ENCODE peak calls at places on chromosomes 1 and 21, in ten cellular contexts. F is tibial nerve, O is H1, B is body of pancreas, M is ovary, Q is testis, A is Peyer's patch, I is A549, P is HCT116, V is sigmoid colon. G is an unnamed sample.

GRCh38 chr1:43789604-43790288 is 82.4 kb downstream of the ST3GAL3 start:
- DNase-seq in F (no peak), O (no peak), B (no peak), M (no peak), Q (no peak), A (no peak), I (no peak), P (no peak), V (no peak), G (no peak)

GRCh38 chr1:198686069-198686728 is 47.4 kb downstream of the PTPRC start:
- DNase-seq in F (no peak), O (no peak), B (no peak), M (no peak), Q (no peak), A (no peak), I (peak; percentile 30), P (peak; percentile 26), V (no peak), G (no peak)

GRCh38 chr1:51622455-51622913 is 5.6 kb downstream of the OSBPL9 start:
- DNase-seq in F (peak; percentile 61), O (no peak), B (peak; percentile 45), M (peak; percentile 71), Q (peak; percentile 46), A (no peak), I (peak; percentile 87), P (peak; percentile 96), V (peak; percentile 86), G (no peak)

GRCh38 chr1:224548676-224549075 is 67.4 kb upstream of the CNIH3 start:
- DNase-seq in F (no peak), O (no peak), B (no peak), M (no peak), Q (no peak), A (no peak), I (no peak), P (no peak), V (no peak), G (no peak)

GRCh38 chr1:7526196-7526866 is 244.8 kb upstream of the VAMP3 start:
- DNase-seq in F (no peak), O (no peak), B (no peak), M (no peak), Q (no peak), A (peak; percentile 49), I (no peak), P (no peak), V (no peak), G (peak; percentile 1)

GRCh38 chr1:198681247-198681646 is 42.4 kb downstream of the PTPRC start:
- DNase-seq in F (no peak), O (no peak), B (no peak), M (no peak), Q (no peak), A (no peak), I (no peak), P (no peak), V (no peak), G (no peak)

GRCh38 chr1:2786329-2787162 is 14.9 kb downstream of the TTC34 start:
- DNase-seq in F (peak; percentile 12), O (peak; percentile 53), B (peak; percentile 40), M (peak; percentile 32), Q (peak; percentile 58), A (peak; percentile 76), I (no peak), P (no peak), V (peak; percentile 69), G (peak; percentile 58)

GRCh38 chr1:225767591-225768540 is 9.8 kb upstream of the SRP9 start:
- DNase-seq in F (peak; percentile 61), O (peak; percentile 46), B (peak; percentile 88), M (peak; percentile 95), Q (peak; percentile 89), A (peak; percentile 56), I (no peak), P (no peak), V (peak; percentile 76), G (no peak)

GRCh38 chr1:53144201-53144600 is 1.8 kb upstream of the SLC1A7 start:
- DNase-seq in F (no peak), O (no peak), B (no peak), M (no peak), Q (no peak), A (no peak), I (no peak), P (no peak), V (no peak), G (no peak)

GRCh38 chr1:82398357-82398756 is 597.6 kb downstream of the ADGRL2 start:
- DNase-seq in F (no peak), O (no peak), B (no peak), M (no peak), Q (no peak), A (no peak), I (no peak), P (no peak), V (no peak), G (no peak)

GRCh38 chr1:116373451-116374339 is 651 bp downstream of the ATP1A1 start:
- DNase-seq in F (peak; percentile 53), O (peak; percentile 79), B (peak; percentile 73), M (peak; percentile 71), Q (peak; percentile 69), A (peak; percentile 79), I (no peak), P (no peak), V (peak; percentile 88), G (peak; percentile 57)

GRCh38 chr21:33975548-33976081 is 60.0 kb upstream of the ATP5PO start:
- DNase-seq in F (no peak), O (peak; percentile 39), B (peak; percentile 24), M (no peak), Q (no peak), A (no peak), I (peak; percentile 6), P (no peak), V (no peak), G (no peak)

GRCh38 chr1:203172184-203173115 is 3.2 kb downstream of the MYBPH start:
- DNase-seq in F (no peak), O (peak; percentile 92), B (peak; percentile 74), M (no peak), Q (peak; percentile 73), A (peak; percentile 64), I (peak; percentile 67), P (no peak), V (peak; percentile 79), G (peak; percentile 79)

GRCh38 chr1:74590288-74590687 is 77.9 kb upstream of the LRRC53 start:
- DNase-seq in F (no peak), O (no peak), B (no peak), M (no peak), Q (no peak), A (no peak), I (no peak), P (no peak), V (no peak), G (no peak)
- TF ChIP-seq POLR2A in F (no peak), O (no peak), B (no peak), M (no peak), Q (no peak), A (no peak), I (no peak), P (no peak), V (no peak), G (no peak)

GRCh38 chr1:154208677-154209390 is 2.7 kb upstream of the CFAP141 start:
- DNase-seq in F (no peak), O (no peak), B (no peak), M (no peak), Q (no peak), A (no peak), I (no peak), P (no peak), V (no peak), G (no peak)
- H3K27ac ChIP-seq in F (no peak overlapping the region), O (no peak overlapping the region), B (no peak overlapping the region), M (no peak overlapping the region), Q (no peak overlapping the region), A (no peak overlapping the region), I (no peak overlapping the region), P (no peak overlapping the region), V (no peak overlapping the region), G (no peak overlapping the region)

GRCh38 chr21:44578371-44579055 is 1.9 kb downstream of the KRTAP10-5 start:
- DNase-seq in F (no peak), O (no peak), B (no peak), M (peak; percentile 7), Q (no peak), A (no peak), I (no peak), P (no peak), V (no peak), G (no peak)

GRCh38 chr21:44574457-44575306 is 1.2 kb downstream of the KRTAP10-4 start:
- DNase-seq in F (no peak), O (peak; percentile 52), B (no peak), M (no peak), Q (no peak), A (peak; percentile 78), I (no peak), P (no peak), V (no peak), G (peak; percentile 63)

GRCh38 chr21:44575307-44576024 is 1.9 kb downstream of the KRTAP10-4 start:
- DNase-seq in F (no peak), O (no peak), B (no peak), M (no peak), Q (no peak), A (no peak), I (no peak), P (no peak), V (no peak), G (no peak)

GRCh38 chr21:44572959-44573583 is 458 bp upstream of the KRTAP10-4 start:
- DNase-seq in F (no peak), O (peak; percentile 35), B (no peak), M (no peak), Q (no peak), A (no peak), I (peak; percentile 12), P (no peak), V (no peak), G (no peak)

DNA sequence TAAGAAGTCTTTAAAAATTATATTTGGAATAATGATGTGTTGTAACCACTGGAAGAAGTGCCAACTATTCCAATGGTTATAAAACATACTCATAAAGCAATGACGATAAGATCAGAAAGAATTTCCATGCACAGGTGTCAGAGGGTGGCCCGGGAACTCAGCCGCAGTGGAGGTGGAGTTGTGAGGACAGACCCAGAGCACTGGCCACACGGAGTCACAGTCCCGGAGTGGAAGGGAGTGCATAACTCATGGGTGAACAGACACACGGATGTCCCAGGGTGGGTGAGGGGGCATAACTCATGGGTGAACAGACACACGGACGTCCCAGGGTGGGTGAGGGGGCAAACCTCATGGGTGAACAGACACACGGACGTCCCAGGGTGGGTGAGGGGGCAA is 2.5 kb downstream of the KRTAP10-4 start:
- DNase-seq in F (no peak), O (no peak), B (no peak), M (no peak), Q (no peak), A (no peak), I (no peak), P (no peak), V (no peak), G (no peak)
- TF ChIP-seq POLR2A in F (no peak), O (no peak), B (no peak), M (no peak), Q (no peak), A (no peak), I (no peak), P (no peak), V (no peak), G (no peak)

DNA sequence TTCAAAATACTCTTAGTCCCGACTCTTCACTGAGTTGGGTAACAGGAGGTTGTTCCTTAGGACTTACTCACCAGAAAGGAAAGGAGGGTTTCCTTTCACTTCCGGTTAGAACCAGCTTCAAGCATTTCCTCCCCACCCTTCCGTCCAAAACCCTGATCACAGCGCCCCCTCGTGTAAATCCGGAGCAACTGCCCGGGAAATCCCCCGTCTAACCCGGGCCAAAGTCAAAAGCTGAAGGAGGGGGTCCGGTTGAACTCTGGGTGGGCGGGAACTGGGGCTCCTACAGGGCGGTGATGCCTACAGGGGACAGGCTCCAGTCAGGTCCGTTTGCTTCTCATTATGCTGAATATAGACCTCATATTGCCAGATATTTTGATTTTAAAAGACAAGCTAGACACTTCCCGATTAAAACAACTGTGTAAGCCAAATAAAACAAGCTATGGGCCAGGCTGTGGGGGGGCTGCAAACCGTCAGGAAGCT is 15.0 kb upstream of the MTARC2 start:
- DNase-seq in F (peak; percentile 79), O (peak; percentile 97), B (peak; percentile 74), M (peak; percentile 76), Q (peak; percentile 72), A (peak; percentile 86), I (peak; percentile 89), P (peak; percentile 76), V (peak; percentile 87), G (peak; percentile 78)
- H3K27ac ChIP-seq in F (peak overlapping the region; percentile 81), O (no peak overlapping the region), B (peak overlapping the region; percentile 59), M (no peak overlapping the region), Q (no peak overlapping the region), A (peak overlapping the region; percentile 84), I (peak overlapping the region; percentile 81), P (peak overlapping the region; percentile 35), V (peak overlapping the region; percentile 44), G (peak overlapping the region; percentile 56)